ENCODE peak calls at places on chromosomes 13 and 19, in five cellular contexts. One of them, this sample, is unnamed.

GRCh38 chr19:42216653-42217521 is 590 bp downstream of the DEDD2 start:
- DNase-seq in OCI-LY7: peak
- DNase-seq in GM23248: peak
- DNase-seq in neuronal stem cell: peak
- DNase-seq in neural progenitor cell: peak
- DNase-seq in this sample: peak

GRCh38 chr19:53246498-53246897 is 8.2 kb downstream of the ZNF677 start:
- DNase-seq in OCI-LY7: peak
- DNase-seq in GM23248: no peak
- DNase-seq in neuronal stem cell: no peak
- DNase-seq in neural progenitor cell: no peak
- DNase-seq in this sample: no peak

GRCh38 chr13:31967155-31967554 is 64.4 kb upstream of the FRY start:
- DNase-seq in OCI-LY7: peak
- DNase-seq in GM23248: no peak
- DNase-seq in neuronal stem cell: no peak
- DNase-seq in neural progenitor cell: no peak
- DNase-seq in this sample: no peak

GRCh38 chr19:15245370-15246197 is 13.3 kb upstream of the EPHX3 start:
- DNase-seq in OCI-LY7: no peak
- DNase-seq in GM23248: no peak
- DNase-seq in neuronal stem cell: no peak
- DNase-seq in neural progenitor cell: no peak
- DNase-seq in this sample: no peak

GRCh38 chr19:39211731-39212376 is 7.8 kb upstream of the SYCN start:
- DNase-seq in OCI-LY7: no peak
- DNase-seq in GM23248: peak
- DNase-seq in neuronal stem cell: no peak
- DNase-seq in neural progenitor cell: no peak
- DNase-seq in this sample: no peak

GRCh38 chr13:60164490-60164889 is 762 bp upstream of the DIAPH3 start:
- DNase-seq in OCI-LY7: no peak
- DNase-seq in GM23248: peak
- DNase-seq in neuronal stem cell: no peak
- DNase-seq in neural progenitor cell: peak
- DNase-seq in this sample: no peak

GRCh38 chr13:74839656-74840055 is 642.3 kb downstream of the TBC1D4 start:
- DNase-seq in OCI-LY7: no peak
- DNase-seq in GM23248: peak
- DNase-seq in neuronal stem cell: no peak
- DNase-seq in neural progenitor cell: no peak
- DNase-seq in this sample: no peak

GRCh38 chr19:46821512-46822359 is 28.9 kb downstream of the AP2S1 start:
- DNase-seq in OCI-LY7: peak
- DNase-seq in GM23248: no peak
- DNase-seq in neuronal stem cell: no peak
- DNase-seq in neural progenitor cell: peak
- DNase-seq in this sample: no peak

GRCh38 chr19:42634409-42635232 is 39.9 kb upstream of the CEACAM8 start:
- DNase-seq in OCI-LY7: peak
- DNase-seq in GM23248: peak
- DNase-seq in neuronal stem cell: no peak
- DNase-seq in neural progenitor cell: peak
- DNase-seq in this sample: no peak

GRCh38 chr19:48627865-48628314 is 8.6 kb downstream of the SPHK2 start:
- DNase-seq in OCI-LY7: no peak
- DNase-seq in GM23248: no peak
- DNase-seq in neuronal stem cell: no peak
- DNase-seq in neural progenitor cell: no peak
- DNase-seq in this sample: no peak

GRCh38 chr13:33070713-33071112 is 54.5 kb downstream of the KL start:
- DNase-seq in OCI-LY7: no peak
- DNase-seq in GM23248: peak
- DNase-seq in neuronal stem cell: no peak
- DNase-seq in neural progenitor cell: no peak
- DNase-seq in this sample: no peak

GRCh38 chr19:3099347-3100145 is 5.4 kb downstream of the GNA11 start:
- DNase-seq in OCI-LY7: no peak
- DNase-seq in GM23248: no peak
- DNase-seq in neuronal stem cell: no peak
- DNase-seq in neural progenitor cell: no peak
- DNase-seq in this sample: no peak

GRCh38 chr13:86725105-86725504 is 925.9 kb upstream of the SLITRK6 start:
- DNase-seq in OCI-LY7: no peak
- DNase-seq in GM23248: no peak
- DNase-seq in neuronal stem cell: no peak
- DNase-seq in neural progenitor cell: peak
- DNase-seq in this sample: no peak

GRCh38 chr13:33639640-33640080 is 178.3 kb upstream of the RFC3 start:
- DNase-seq in OCI-LY7: peak
- DNase-seq in GM23248: peak
- DNase-seq in neuronal stem cell: no peak
- DNase-seq in neural progenitor cell: no peak
- DNase-seq in this sample: no peak

GRCh38 chr19:17610384-17610783 is 54.9 kb downstream of the COLGALT1 start:
- DNase-seq in OCI-LY7: peak
- DNase-seq in GM23248: peak
- DNase-seq in neuronal stem cell: no peak
- DNase-seq in neural progenitor cell: no peak
- DNase-seq in this sample: no peak

GRCh38 chr13:101397742-101398141 is 18.6 kb downstream of the NALCN start:
- DNase-seq in OCI-LY7: no peak
- DNase-seq in GM23248: peak
- DNase-seq in neuronal stem cell: no peak
- DNase-seq in neural progenitor cell: no peak
- DNase-seq in this sample: peak

GRCh38 chr19:55418185-55418584 is 10.6 kb upstream of the UBE2S start:
- DNase-seq in OCI-LY7: peak
- DNase-seq in GM23248: peak
- DNase-seq in neuronal stem cell: peak
- DNase-seq in neural progenitor cell: peak
- DNase-seq in this sample: peak

GRCh38 chr19:6038634-6039405 is 60.9 kb upstream of the RANBP3 start:
- DNase-seq in OCI-LY7: no peak
- DNase-seq in GM23248: no peak
- DNase-seq in neuronal stem cell: no peak
- DNase-seq in neural progenitor cell: no peak
- DNase-seq in this sample: peak

GRCh38 chr19:31408460-31409124 is 59.4 kb upstream of the TSHZ3 start:
- DNase-seq in OCI-LY7: no peak
- DNase-seq in GM23248: peak
- DNase-seq in neuronal stem cell: no peak
- DNase-seq in neural progenitor cell: no peak
- DNase-seq in this sample: peak

GRCh38 chr19:40057166-40057565 is 1.1 kb upstream of the ZNF780B start:
- DNase-seq in OCI-LY7: no peak
- DNase-seq in GM23248: no peak
- DNase-seq in neuronal stem cell: no peak
- DNase-seq in neural progenitor cell: no peak
- DNase-seq in this sample: no peak

DNA sequence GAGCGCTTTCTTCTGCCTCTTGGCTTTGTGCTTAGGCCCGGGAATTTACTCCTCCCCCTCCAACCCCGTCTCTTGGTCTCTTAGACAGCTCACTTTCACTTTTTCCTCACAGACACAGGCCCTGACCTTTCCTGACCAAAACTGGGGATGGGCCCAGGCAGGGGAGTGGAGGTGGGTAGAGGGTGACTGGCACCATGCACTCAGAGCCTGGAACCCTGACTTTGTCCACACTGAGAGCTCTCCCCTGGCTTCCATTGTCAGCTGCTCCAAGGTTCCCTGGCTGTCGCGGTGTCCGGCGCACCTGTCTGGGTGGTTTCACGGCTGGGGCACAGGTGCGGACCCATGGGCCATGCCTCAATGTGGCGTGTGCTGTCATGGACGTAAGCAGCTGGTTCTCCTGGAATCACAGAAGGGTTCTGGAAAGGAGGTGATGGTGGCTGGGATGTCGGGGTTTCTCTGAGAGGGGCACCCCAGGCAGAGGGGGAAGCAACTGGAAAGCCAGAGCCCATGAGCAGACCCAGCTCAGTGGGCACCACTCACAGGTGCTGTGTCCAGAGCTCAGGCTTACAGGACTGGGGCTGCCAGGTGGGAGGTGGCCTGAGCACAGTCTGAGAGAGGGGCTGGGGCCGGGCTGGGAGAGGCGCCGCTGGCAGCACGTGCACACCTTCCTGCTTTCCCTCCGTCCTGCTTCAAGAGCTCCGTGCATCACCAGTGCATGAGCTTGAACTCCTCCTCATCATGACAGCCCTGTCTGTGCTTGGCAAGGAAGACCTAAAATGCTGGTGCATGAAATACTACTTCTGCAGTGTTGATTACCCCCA is 28.0 kb upstream of the C1QTNF9 start:
- DNase-seq in OCI-LY7: no peak
- DNase-seq in GM23248: no peak
- DNase-seq in neuronal stem cell: no peak
- DNase-seq in neural progenitor cell: no peak
- DNase-seq in this sample: no peak
- H3K4me2 ChIP-seq in OCI-LY7: no peak
- H3K4me2 ChIP-seq in GM23248: no peak
- H3K4me2 ChIP-seq in neuronal stem cell: no peak
- H3K4me2 ChIP-seq in neural progenitor cell: no peak
- H3K4me2 ChIP-seq in this sample: no peak

DNA sequence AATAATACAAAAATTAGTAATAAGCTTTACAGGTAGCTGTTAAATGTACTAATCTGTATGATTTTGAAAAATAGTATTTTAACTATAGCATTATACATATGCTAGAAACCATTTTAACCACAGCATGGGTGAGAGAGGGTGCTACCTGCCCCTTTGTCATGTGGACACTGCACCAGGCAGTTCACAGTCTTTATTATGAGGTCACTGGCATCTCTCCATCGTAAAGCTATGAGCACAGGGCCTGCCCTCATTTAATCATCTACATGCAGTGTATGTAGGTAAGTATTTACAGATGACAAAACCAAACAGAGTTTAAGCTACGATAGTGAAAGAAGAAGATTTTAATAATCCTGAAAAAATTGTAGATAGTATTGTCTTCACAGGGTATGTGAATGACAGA is 21.7 kb downstream of the EDNRB start:
- DNase-seq in OCI-LY7: no peak
- DNase-seq in GM23248: peak
- DNase-seq in neuronal stem cell: no peak
- DNase-seq in neural progenitor cell: no peak
- DNase-seq in this sample: no peak
- H2AFZ ChIP-seq in OCI-LY7: no peak
- H2AFZ ChIP-seq in GM23248: peak
- H2AFZ ChIP-seq in neuronal stem cell: no peak
- H2AFZ ChIP-seq in neural progenitor cell: no peak
- H2AFZ ChIP-seq in this sample: no peak

DNA sequence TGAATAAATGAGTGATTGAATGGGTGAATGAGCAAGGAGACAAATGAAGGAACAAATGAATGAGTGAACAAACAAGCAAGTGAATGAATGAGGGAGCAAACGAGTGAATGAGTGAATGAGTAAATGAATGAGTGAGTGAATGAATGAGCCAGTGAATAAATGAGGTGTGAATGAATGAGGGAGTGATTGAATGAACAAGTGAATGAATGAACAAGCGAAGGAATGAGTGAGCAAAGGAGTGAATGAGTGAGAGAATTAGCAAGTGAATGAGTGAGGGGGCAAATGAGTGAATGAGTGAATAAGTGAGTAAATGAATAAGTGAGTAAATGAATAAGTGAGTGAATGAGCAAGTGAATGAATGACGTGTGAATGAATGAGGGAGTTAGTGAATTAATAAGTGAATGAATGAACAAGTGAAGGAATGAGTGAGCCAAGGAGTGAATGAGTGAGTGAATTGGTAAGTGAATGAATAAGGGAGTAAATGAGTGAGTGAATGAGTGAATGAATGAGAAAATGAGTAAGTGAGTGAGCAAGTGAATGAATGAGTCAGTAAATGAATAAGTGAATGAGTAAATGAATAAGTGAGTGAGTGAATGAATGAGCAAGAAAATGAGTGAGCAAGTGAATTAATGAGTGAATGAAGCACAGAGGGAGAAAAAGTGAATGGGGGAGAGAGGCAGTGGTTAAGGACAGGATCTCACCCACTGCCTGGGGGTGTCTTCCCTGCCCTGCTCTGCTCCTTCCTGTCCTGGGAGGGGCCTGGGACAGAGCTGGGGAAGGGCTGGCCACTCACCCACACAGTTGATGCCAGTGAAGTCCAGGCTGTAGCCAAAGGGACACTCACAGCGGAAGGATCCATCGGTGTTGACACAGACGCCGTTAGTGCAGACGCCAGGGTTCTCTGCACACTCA is 36.4 kb downstream of the CCL25 start:
- DNase-seq in OCI-LY7: no peak
- DNase-seq in GM23248: no peak
- DNase-seq in neuronal stem cell: no peak
- DNase-seq in neural progenitor cell: no peak
- DNase-seq in this sample: no peak
- H3K27ac ChIP-seq in OCI-LY7: no peak
- H3K27ac ChIP-seq in GM23248: no peak
- H3K27ac ChIP-seq in neuronal stem cell: peak
- H3K27ac ChIP-seq in neural progenitor cell: no peak
- H3K27ac ChIP-seq in this sample: no peak

GRCh38 chr19:33950141-33950805 is 153.6 kb downstream of the KCTD15 start:
- DNase-seq in OCI-LY7: no peak
- DNase-seq in GM23248: peak
- DNase-seq in neuronal stem cell: no peak
- DNase-seq in neural progenitor cell: peak
- DNase-seq in this sample: no peak
- H3K4me2 ChIP-seq in OCI-LY7: no peak
- H3K4me2 ChIP-seq in GM23248: no peak
- H3K4me2 ChIP-seq in neuronal stem cell: no peak
- H3K4me2 ChIP-seq in neural progenitor cell: no peak
- H3K4me2 ChIP-seq in this sample: no peak

DNA sequence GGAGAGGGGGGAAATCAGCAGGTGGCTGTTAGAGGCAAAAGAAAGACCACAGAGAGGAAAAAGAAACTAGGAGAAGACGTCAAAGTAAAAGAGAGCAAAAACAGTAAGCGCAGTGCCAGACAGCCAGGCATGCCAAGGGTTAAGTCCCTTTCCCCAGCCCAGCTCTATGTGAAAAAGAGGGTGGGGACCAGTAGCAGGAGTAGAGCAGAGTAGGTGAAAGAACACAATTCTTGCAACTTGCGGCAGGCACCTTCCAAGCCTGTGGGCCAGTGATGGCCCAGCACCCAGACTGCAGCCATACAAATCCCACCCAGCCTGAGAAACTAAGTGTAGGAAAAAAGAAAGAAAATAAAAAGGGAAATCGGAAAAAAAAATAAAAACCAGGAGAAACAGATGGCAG is 64.2 kb upstream of the ZNF85 start:
- DNase-seq in OCI-LY7: no peak
- DNase-seq in GM23248: no peak
- DNase-seq in neuronal stem cell: no peak
- DNase-seq in neural progenitor cell: peak
- DNase-seq in this sample: no peak
- H2AFZ ChIP-seq in OCI-LY7: no peak
- H2AFZ ChIP-seq in GM23248: no peak
- H2AFZ ChIP-seq in neuronal stem cell: no peak
- H2AFZ ChIP-seq in neural progenitor cell: no peak
- H2AFZ ChIP-seq in this sample: no peak

This sample was measured in mesenchymal stem cell.